ENCODE peak calls at places on chromosome 1, in four cellular contexts. One of them, this sample, is unnamed.
A peak's percentile ranks its signal among the peaks of the same experiment; 100 is the strongest.

GRCh38 chr1:192809286-192810252 is 730 bp downstream of the RGS2 start:
- DNase-seq in H4: peak; percentile 44
- DNase-seq in NCI-H526 treated with DMSO at 0.1 percent for 48 hours: peak; percentile 37
- DNase-seq in brain microvascular endothelial cell: peak; percentile 55
- DNase-seq in this sample: peak; percentile 61

GRCh38 chr1:74712863-74713262 is 20.0 kb downstream of the CRYZ start:
- DNase-seq in H4: no peak
- DNase-seq in brain microvascular endothelial cell: no peak
- DNase-seq in NCI-H526 treated with DMSO at 0.1 percent for 48 hours: no peak
- DNase-seq in this sample: no peak

GRCh38 chr1:152112101-152112884 is 3.0 kb downstream of the TCHH start:
- DNase-seq in brain microvascular endothelial cell: no peak
- DNase-seq in NCI-H526 treated with DMSO at 0.1 percent for 48 hours: no peak
- DNase-seq in H4: no peak
- DNase-seq in this sample: no peak

GRCh38 chr1:156419863-156420208 is 50.8 kb downstream of the RHBG start:
- DNase-seq in NCI-H526 treated with DMSO at 0.1 percent for 48 hours: peak; percentile 90
- DNase-seq in brain microvascular endothelial cell: no peak
- DNase-seq in H4: no peak
- DNase-seq in this sample: no peak

GRCh38 chr1:87718241-87718950 is 389.7 kb downstream of the LMO4 start:
- DNase-seq in brain microvascular endothelial cell: no peak
- DNase-seq in H4: no peak
- DNase-seq in NCI-H526 treated with DMSO at 0.1 percent for 48 hours: peak; percentile 10
- DNase-seq in this sample: no peak

GRCh38 chr1:180728472-180729106 is 96.8 kb downstream of the XPR1 start:
- DNase-seq in H4: no peak
- DNase-seq in brain microvascular endothelial cell: no peak
- DNase-seq in NCI-H526 treated with DMSO at 0.1 percent for 48 hours: no peak
- DNase-seq in this sample: no peak

GRCh38 chr1:116359060-116359830 is 13.8 kb upstream of the ATP1A1 start:
- DNase-seq in brain microvascular endothelial cell: peak; percentile 43
- DNase-seq in NCI-H526 treated with DMSO at 0.1 percent for 48 hours: no peak
- DNase-seq in H4: no peak
- DNase-seq in this sample: no peak

GRCh38 chr1:93051961-93052360 is 27.1 kb upstream of the MTF2 start:
- DNase-seq in NCI-H526 treated with DMSO at 0.1 percent for 48 hours: no peak
- DNase-seq in brain microvascular endothelial cell: no peak
- DNase-seq in H4: no peak
- DNase-seq in this sample: no peak

GRCh38 chr1:212915245-212916091 is 34.9 kb upstream of the VASH2 start:
- DNase-seq in NCI-H526 treated with DMSO at 0.1 percent for 48 hours: no peak
- DNase-seq in H4: no peak
- DNase-seq in brain microvascular endothelial cell: peak; percentile 31
- DNase-seq in this sample: peak; percentile 25